ENCODE peak calls at places on chromosomes 3 and 15, in six cellular contexts. J, H, B, G, A and S are unnamed samples. For H3K36me3, the result is how much of the 10 kb centered on the place peaks cover.

GRCh38 chr15:88748651-88749050 is 54.6 kb upstream of the ACAN start:
- DNase-seq in J (no peak), H (no peak), B (no peak), G (no peak), A (no peak), S (no peak)

GRCh38 chr3:42032693-42033349 is 58.3 kb upstream of the TRAK1 start:
- DNase-seq in J (peak), H (no peak), B (peak), G (peak), A (peak), S (no peak)

GRCh38 chr3:118760611-118761606 is 273.7 kb downstream of the IGSF11 start:
- DNase-seq in J (peak), H (no peak), B (no peak), G (no peak), A (peak), S (no peak)

GRCh38 chr3:131053021-131053420 is 26.3 kb downstream of the NEK11 start:
- DNase-seq in J (no peak), H (no peak), B (no peak), G (no peak), A (no peak), S (no peak)

GRCh38 chr3:125024817-125025216 is 31.0 kb downstream of the HEG1 start:
- DNase-seq in J (peak), H (no peak), B (no peak), G (no peak), A (no peak), S (no peak)

GRCh38 chr15:89112341-89112971 is 24.2 kb downstream of the ABHD2 start:
- DNase-seq in J (peak), H (no peak), B (no peak), G (no peak), A (peak), S (peak)

GRCh38 chr3:11637901-11638668 is 5.6 kb downstream of the VGLL4 start:
- DNase-seq in J (no peak), H (no peak), B (no peak), G (no peak), A (no peak), S (no peak)

GRCh38 chr15:55823699-55824098 is 80.7 kb upstream of the PRTG start:
- DNase-seq in J (peak), H (no peak), B (no peak), G (no peak), A (no peak), S (no peak)

GRCh38 chr15:60477991-60478632 is 830 bp downstream of the ICE2 start:
- DNase-seq in J (peak), H (no peak), B (no peak), G (peak), A (peak), S (peak)

GRCh38 chr3:55180936-55181535 is 253.2 kb upstream of the LRTM1 start:
- DNase-seq in J (no peak), H (no peak), B (no peak), G (peak), A (peak), S (peak)

GRCh38 chr3:1017879-1018278 is 74.9 kb upstream of the CNTN6 start:
- DNase-seq in J (no peak), H (no peak), B (no peak), G (no peak), A (no peak), S (no peak)

GRCh38 chr3:128987701-128988100 is 6.2 kb downstream of the CFAP92 start:
- DNase-seq in J (no peak), H (no peak), B (no peak), G (no peak), A (no peak), S (no peak)

GRCh38 chr15:37847776-37848175 is 86.7 kb upstream of the TMCO5A start:
- DNase-seq in J (no peak), H (no peak), B (no peak), G (no peak), A (no peak), S (no peak)

GRCh38 chr3:18738393-18739097 is 313.4 kb upstream of the SATB1 start:
- DNase-seq in J (no peak), H (no peak), B (no peak), G (no peak), A (no peak), S (no peak)

GRCh38 chr15:92681141-92681622 is 25.6 kb upstream of the FAM174B start:
- DNase-seq in J (peak), H (no peak), B (no peak), G (peak), A (peak), S (no peak)

GRCh38 chr3:41711656-41712055 is 250.2 kb downstream of the ULK4 start:
- DNase-seq in J (peak), H (no peak), B (no peak), G (peak), A (no peak), S (no peak)

GRCh38 chr3:127734754-127735473 is 62.2 kb downstream of the ABTB1 start:
- DNase-seq in J (peak), H (no peak), B (no peak), G (peak), A (peak), S (peak)

GRCh38 chr3:48268381-48268935 is 27.6 kb downstream of the ZNF589 start:
- DNase-seq in J (peak), H (peak), B (no peak), G (no peak), A (peak), S (no peak)

GRCh38 chr3:181066688-181067087 is 77.2 kb upstream of the DNAJC19 start:
- DNase-seq in J (no peak), H (no peak), B (no peak), G (no peak), A (no peak), S (no peak)

GRCh38 chr15:66390670-66391069 is 4.0 kb downstream of the MAP2K1 start:
- DNase-seq in J (no peak), H (peak), B (no peak), G (no peak), A (no peak), S (peak)

GRCh38 chr15:68040144-68040543 is 14.0 kb upstream of the PIAS1 start:
- DNase-seq in J (no peak), H (no peak), B (no peak), G (no peak), A (no peak), S (no peak)

GRCh38 chr3:133884547-133885240 is 11.0 kb downstream of the RAB6B start:
- DNase-seq in J (no peak), H (no peak), B (no peak), G (no peak), A (no peak), S (no peak)

GRCh38 chr15:81418891-81419290 is 44.9 kb upstream of the TMC3 start:
- DNase-seq in J (no peak), H (no peak), B (no peak), G (no peak), A (no peak), S (no peak)

GRCh38 chr3:171979081-171979480 is 60.3 kb upstream of the FNDC3B start:
- DNase-seq in J (no peak), H (no peak), B (no peak), G (no peak), A (no peak), S (no peak)

GRCh38 chr3:28335246-28335645 is 13.3 kb upstream of the ZCWPW2 start:
- DNase-seq in J (no peak), H (no peak), B (no peak), G (no peak), A (no peak), S (no peak)
- H3K36me3 ChIP-seq in J (under half), H (under half), B (under half), G (under half), A (under half), S (under half)

GRCh38 chr15:78076231-78077052 is 1.1 kb downstream of the TBC1D2B start:
- DNase-seq in J (no peak), H (no peak), B (no peak), G (no peak), A (no peak), S (no peak)
- TF ChIP-seq CTCF in J (peak), H (no peak), B (no peak), G (peak), A (no peak), S (no peak)

GRCh38 chr3:43346990-43347749 is 60.8 kb downstream of the SNRK start:
- DNase-seq in J (peak), H (peak), B (no peak), G (no peak), A (no peak), S (peak)
- H3K36me3 ChIP-seq in J (under half), H (under half), B (under half), G (under half), A (under half), S (under half)

DNA sequence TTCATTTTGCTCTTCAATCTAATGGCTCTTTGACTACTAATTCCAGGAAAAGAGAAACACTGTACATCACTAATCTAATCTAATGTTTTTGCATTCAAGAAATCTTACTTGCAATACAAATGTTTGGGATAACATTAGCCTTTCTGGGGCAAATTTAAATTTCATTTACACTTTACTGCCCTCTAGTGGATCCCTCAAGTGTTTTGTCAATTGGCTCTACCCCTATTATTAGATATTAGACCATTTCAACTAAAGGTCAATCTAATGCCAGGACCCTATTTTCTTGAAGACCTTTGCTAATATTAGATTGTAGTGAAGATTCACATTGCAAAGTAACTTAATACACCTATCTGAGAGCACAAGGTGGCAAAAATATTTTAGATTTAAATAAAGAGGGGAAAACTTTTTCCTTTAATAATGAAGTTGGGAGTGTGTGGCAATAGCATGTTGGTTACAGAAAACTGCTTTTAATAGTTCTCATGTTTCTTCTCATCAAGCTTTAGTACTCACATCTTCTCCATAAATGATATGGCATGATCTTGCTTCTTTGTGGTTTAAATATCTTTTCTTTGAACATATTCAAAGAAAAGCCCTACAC is 5.0 kb downstream of the C2CD4A start:
- DNase-seq in J (no peak), H (no peak), B (no peak), G (no peak), A (peak), S (peak)
- TF ChIP-seq CTCF in J (peak), H (peak), B (peak), G (peak), A (peak), S (peak)

GRCh38 chr3:37032961-37033360 is 39.6 kb downstream of the MLH1 start:
- DNase-seq in J (no peak), H (no peak), B (no peak), G (no peak), A (no peak), S (no peak)
- H3K36me3 ChIP-seq in J (under half), H (under half), B (under half), G (under half), A (under half), S (under half)

GRCh38 chr3:66756468-66757036 is 241.6 kb upstream of the KBTBD8 start:
- DNase-seq in J (no peak), H (no peak), B (no peak), G (no peak), A (no peak), S (no peak)
- TF ChIP-seq CTCF in J (no peak), H (no peak), B (no peak), G (no peak), A (no peak), S (no peak)

GRCh38 chr3:12909710-12910109 is 68.3 kb upstream of the RPL32 start:
- DNase-seq in J (no peak), H (no peak), B (no peak), G (no peak), A (no peak), S (no peak)

GRCh38 chr3:12908136-12908730 is 66.9 kb upstream of the RPL32 start:
- DNase-seq in J (no peak), H (no peak), B (no peak), G (no peak), A (no peak), S (no peak)

GRCh38 chr3:12907296-12907695 is 65.9 kb upstream of the RPL32 start:
- DNase-seq in J (no peak), H (no peak), B (no peak), G (no peak), A (no peak), S (no peak)

GRCh38 chr3:12907729-12908128 is 66.4 kb upstream of the RPL32 start:
- DNase-seq in J (no peak), H (no peak), B (no peak), G (no peak), A (no peak), S (no peak)

GRCh38 chr3:12908859-12909258 is 67.5 kb upstream of the RPL32 start:
- DNase-seq in J (no peak), H (no peak), B (no peak), G (no peak), A (no peak), S (no peak)
- H3K36me3 ChIP-seq in J (under half), H (half or more), B (half or more), G (under half), A (under half), S (under half)

GRCh38 chr3:13823186-13823585 is 56.7 kb downstream of the WNT7A start:
- DNase-seq in J (no peak), H (no peak), B (no peak), G (no peak), A (no peak), S (no peak)
- TF ChIP-seq CTCF in J (no peak), H (no peak), B (no peak), G (no peak), A (no peak), S (no peak)

DNA sequence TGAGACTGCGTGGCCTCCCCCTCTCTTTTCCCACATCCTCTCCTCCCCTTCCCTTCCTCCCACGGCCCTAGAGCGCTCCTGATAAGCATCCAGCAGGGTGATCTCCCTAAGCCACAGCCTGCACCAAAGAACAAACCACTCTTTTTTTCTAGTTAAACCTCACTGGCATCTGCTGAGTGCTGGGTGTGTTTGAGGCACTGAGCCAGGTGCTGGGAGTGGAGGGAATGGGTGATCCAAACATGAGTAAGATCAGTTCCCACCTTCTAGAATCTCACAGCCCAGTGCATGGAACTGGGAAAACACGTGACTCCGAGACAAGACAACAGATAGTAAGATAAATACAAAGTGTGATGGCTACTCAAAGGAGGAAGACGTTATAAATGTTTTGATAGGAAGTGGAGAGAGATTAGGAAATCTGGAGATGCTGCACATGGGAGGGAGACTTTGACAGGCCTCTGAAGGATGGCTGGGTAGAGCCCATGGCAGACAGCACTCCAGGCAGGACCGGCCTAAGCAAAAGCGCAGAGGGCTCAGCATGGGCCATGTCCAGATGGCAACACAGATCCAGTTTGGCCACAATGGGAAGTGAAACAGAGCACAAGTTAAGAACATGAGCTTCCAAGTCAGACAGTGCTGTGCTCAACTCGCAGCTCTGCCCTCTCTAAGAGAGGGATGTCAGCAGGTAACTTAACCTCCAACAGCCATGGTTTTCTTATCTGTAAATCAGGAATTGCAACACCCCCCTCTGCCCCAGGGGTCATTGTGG is 55.6 kb downstream of the CCR3 start:
- DNase-seq in J (no peak), H (no peak), B (no peak), G (no peak), A (no peak), S (peak)
- H3K36me3 ChIP-seq in J (under half), H (under half), B (under half), G (under half), A (under half), S (under half)

GRCh38 chr15:94346272-94346671 is 114.9 kb downstream of the MCTP2 start:
- DNase-seq in J (no peak), H (no peak), B (no peak), G (no peak), A (no peak), S (no peak)
- TF ChIP-seq CTCF in J (no peak), H (no peak), B (no peak), G (no peak), A (peak), S (no peak)